ENCODE peak calls at places on chromosome 16, in eight cellular contexts. M, W, Y, O, D, F, P and L are unnamed samples.

GRCh38 chr16:49337814-49338350 is 35.7 kb upstream of the C16orf78 start:
- DNase-seq in P (no peak), W (no peak), F (no peak), D (no peak), M (no peak), Y (no peak), O (no peak), L (no peak)

GRCh38 chr16:66979011-66979717 is 9.2 kb upstream of the CES4A start:
- DNase-seq in P (no peak), Y (no peak), F (no peak), M (no peak), W (no peak), O (no peak), D (no peak), L (no peak)

GRCh38 chr16:71353736-71354135 is 4.8 kb upstream of the CALB2 start:
- DNase-seq in W (no peak), M (no peak), P (no peak), F (no peak), D (peak), Y (no peak), O (no peak), L (no peak)

GRCh38 chr16:49952386-49952785 is 72.6 kb upstream of the CNEP1R1 start:
- DNase-seq in F (no peak), M (no peak), D (no peak), O (no peak), P (no peak), Y (no peak), W (no peak), L (no peak)

GRCh38 chr16:89282523-89282922 is 65.0 kb downstream of the ZNF778 start:
- DNase-seq in M (no peak), W (no peak), F (no peak), Y (no peak), D (no peak), P (no peak), O (no peak), L (no peak)

GRCh38 chr16:65126845-65127624 is 5.2 kb upstream of the CDH11 start:
- DNase-seq in M (no peak), F (no peak), O (no peak), D (no peak), Y (no peak), W (no peak), P (no peak), L (no peak)

GRCh38 chr16:2824626-2825025 is 5.5 kb upstream of the ZG16B start:
- DNase-seq in D (no peak), W (no peak), F (no peak), P (no peak), O (no peak), Y (no peak), M (no peak), L (no peak)

GRCh38 chr16:19765860-19766553 is 47.9 kb downstream of the IQCK start:
- DNase-seq in W (no peak), F (peak), P (no peak), D (peak), M (peak), Y (no peak), O (no peak), L (no peak)

GRCh38 chr16:27319257-27319965 is 5.6 kb downstream of the IL4R start:
- DNase-seq in Y (no peak), W (no peak), P (no peak), M (peak), O (no peak), D (no peak), F (no peak), L (peak)